ENCODE peak calls at places on chromosomes 4 and X, in six cellular contexts. Y is IMR-90, I is neuronal stem cell, T is mesenchymal stem cell, D is H1, N is trophoblast cell. B is an unnamed sample.

GRCh38 chr4:77959566-77960338 is 97.1 kb downstream of the MRPL1 start:
- DNase-seq in T (peak; percentile 56), I (peak; percentile 44), N (peak; percentile 11), D (no peak), Y (peak; percentile 57), B (peak; percentile 70)

GRCh38 chr4:1752284-1753041 is 31.1 kb downstream of the TACC3 start:
- DNase-seq in N (no peak), I (no peak), Y (peak; percentile 7), T (no peak), D (no peak), B (peak; percentile 40)

GRCh38 chrX:119375561-119375960 is 23.6 kb upstream of the SLC25A43 start:
- DNase-seq in Y (no peak), D (no peak), N (no peak), I (no peak), T (no peak), B (no peak)

GRCh38 chrX:101485212-101486064 is at the start of gene ARMCX4:
- DNase-seq in Y (peak; percentile 62), I (peak; percentile 47), N (no peak), D (peak; percentile 41), T (peak; percentile 81), B (peak; percentile 66)

GRCh38 chr4:173371292-173372192 is 788 bp downstream of the SAP30 start:
- DNase-seq in I (peak; percentile 45), Y (peak; percentile 69), T (peak; percentile 80), N (peak; percentile 28), D (no peak), B (peak; percentile 84)

GRCh38 chr4:71406459-71406963 is 67.7 kb downstream of the SLC4A4 start:
- DNase-seq in I (no peak), T (peak; percentile 56), Y (peak; percentile 77), N (no peak), D (no peak), B (peak; percentile 8)

GRCh38 chrX:48569958-48570357 is 4.3 kb upstream of the RBM3 start:
- DNase-seq in N (no peak), Y (peak; percentile 53), T (no peak), I (no peak), D (no peak), B (no peak)

GRCh38 chr4:8639021-8639420 is 46.5 kb downstream of the CPZ start:
- DNase-seq in N (no peak), I (no peak), D (no peak), Y (no peak), T (no peak), B (no peak)

GRCh38 chrX:115058276-115058675 is 40.9 kb upstream of the IL13RA2 start:
- DNase-seq in D (no peak), T (peak; percentile 77), I (no peak), Y (peak; percentile 91), N (no peak), B (no peak)

GRCh38 chr4:182537031-182537617 is 293.9 kb downstream of the TENM3 start:
- DNase-seq in D (no peak), Y (no peak), I (no peak), N (no peak), T (no peak), B (no peak)

GRCh38 chr4:112234952-112235609 is 3.5 kb downstream of the AP1AR start:
- DNase-seq in Y (peak; percentile 94), T (peak; percentile 87), D (no peak), N (peak; percentile 63), I (peak; percentile 43), B (peak; percentile 80)

GRCh38 chr4:184653650-184654049 is 4.1 kb downstream of the PRIMPOL start:
- DNase-seq in I (no peak), N (peak; percentile 70), Y (peak; percentile 70), D (no peak), T (no peak), B (peak; percentile 34)

GRCh38 chr4:3399277-3400194 is 42.2 kb upstream of the HGFAC start:
- DNase-seq in T (no peak), N (no peak), Y (no peak), I (no peak), D (no peak), B (peak; percentile 74)

GRCh38 chrX:46642145-46642544 is 68.6 kb downstream of the CHST7 start:
- DNase-seq in Y (peak; percentile 17), I (no peak), N (peak; percentile 17), D (no peak), T (peak; percentile 54), B (peak; percentile 43)

GRCh38 chrX:141468940-141469339 is 115.6 kb downstream of the SPANXA1 start:
- DNase-seq in Y (peak; percentile 57), D (no peak), N (no peak), I (no peak), T (no peak), B (no peak)

GRCh38 chrX:24513416-24513815 is 48.3 kb downstream of the PDK3 start:
- DNase-seq in T (no peak), Y (no peak), D (no peak), I (no peak), N (no peak), B (no peak)

GRCh38 chrX:10619311-10620015 is 922 bp downstream of the MID1 start:
- DNase-seq in N (no peak), I (no peak), Y (no peak), T (no peak), D (no peak), B (no peak)

GRCh38 chrX:10622197-10622596 is 1.8 kb upstream of the MID1 start:
- DNase-seq in D (no peak), T (no peak), N (no peak), Y (peak; percentile 25), I (no peak), B (no peak)

GRCh38 chrX:10617964-10618342 is 2.4 kb downstream of the MID1 start:
- DNase-seq in I (no peak), Y (peak; percentile 75), N (no peak), D (no peak), T (no peak), B (no peak)

GRCh38 chrX:10618911-10619310 is 1.5 kb downstream of the MID1 start:
- DNase-seq in I (no peak), T (no peak), N (no peak), Y (no peak), D (no peak), B (no peak)

GRCh38 chrX:10620121-10620699 is at the start of gene MID1:
- DNase-seq in Y (peak; percentile 80), N (peak; percentile 34), D (no peak), I (peak; percentile 71), T (peak; percentile 84), B (peak; percentile 90)
- H2BK5ac ChIP-seq in Y (peak within 1 kb of the TSS; percentile 66), N (peak within 1 kb of the TSS; percentile 76), D (peak within 1 kb of the TSS; percentile 78), I (no peak within 1 kb of the TSS), T (no peak within 1 kb of the TSS), B (no peak within 1 kb of the TSS)

GRCh38 chr4:14632041-14632440 is 370.2 kb upstream of the CPEB2 start:
- DNase-seq in I (no peak), Y (no peak), D (no peak), T (no peak), N (no peak), B (no peak)

GRCh38 chr4:14621731-14622459 is 380.4 kb upstream of the CPEB2 start:
- DNase-seq in T (no peak), N (no peak), D (no peak), Y (no peak), I (no peak), B (no peak)

GRCh38 chr4:14627038-14627437 is 375.2 kb upstream of the CPEB2 start:
- DNase-seq in D (no peak), T (no peak), N (no peak), I (no peak), Y (no peak), B (no peak)
- H3K23ac ChIP-seq in D (no peak overlapping the region), T (no peak overlapping the region), N (no peak overlapping the region), I (no peak overlapping the region), Y (no peak overlapping the region), B (no peak overlapping the region)

GRCh38 chrX:153725832-153726285 is 1.2 kb downstream of the ABCD1 start:
- DNase-seq in T (no peak), D (no peak), I (no peak), N (no peak), Y (no peak), B (no peak)
- H3K4me3 ChIP-seq in T (peak overlapping the region; percentile 29), D (no peak overlapping the region), I (no peak overlapping the region), N (no peak overlapping the region), Y (no peak overlapping the region), B (no peak overlapping the region)

DNA sequence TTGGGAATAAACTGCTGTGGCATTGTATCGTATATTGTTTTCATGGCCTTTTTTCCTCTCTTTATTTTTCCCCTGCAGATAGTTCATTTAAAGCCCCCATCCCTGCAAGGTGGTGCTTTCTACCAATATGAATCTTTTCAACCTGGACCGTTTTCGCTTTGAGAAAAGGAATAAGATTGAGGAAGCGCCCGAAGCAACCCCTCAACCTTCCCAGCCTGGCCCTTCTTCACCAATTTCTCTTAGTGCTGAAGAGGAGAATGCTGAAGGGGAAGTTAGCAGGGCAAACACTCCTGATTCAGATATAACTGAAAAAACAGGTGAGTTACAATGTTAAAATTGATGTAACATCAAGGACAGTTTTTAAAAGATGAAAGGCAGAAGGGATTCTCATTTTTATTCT is 603 bp downstream of the SMARCAD1 start:
- DNase-seq in I (no peak), D (no peak), T (no peak), N (no peak), Y (no peak), B (no peak)
- H2BK5ac ChIP-seq in I (no peak overlapping the region), D (peak overlapping the region; percentile 76), T (no peak overlapping the region), N (peak overlapping the region; percentile 84), Y (peak overlapping the region; percentile 98), B (peak overlapping the region; percentile 13)

B was measured in mesendoderm.